ENCODE peak calls at places on chromosome 6, in four cellular contexts. One of them, this sample, is unnamed.

GRCh38 chr6:73263570-73263909 is 544 bp upstream of the KHDC1 start:
- DNase-seq in amniotic stem cell: no peak
- DNase-seq in COR-L47: no peak
- DNase-seq in neural progenitor cell: no peak
- DNase-seq in this sample: no peak

GRCh38 chr6:53544050-53544499 is 826 bp downstream of the GCLC start:
- DNase-seq in amniotic stem cell: no peak
- DNase-seq in COR-L47: no peak
- DNase-seq in neural progenitor cell: no peak
- DNase-seq in this sample: no peak

GRCh38 chr6:88251261-88251660 is 85.1 kb upstream of the CNR1 start:
- DNase-seq in amniotic stem cell: no peak
- DNase-seq in COR-L47: no peak
- DNase-seq in neural progenitor cell: no peak
- DNase-seq in this sample: no peak

GRCh38 chr6:92756912-92757311 is 662.4 kb downstream of the EPHA7 start:
- DNase-seq in amniotic stem cell: no peak
- DNase-seq in COR-L47: no peak
- DNase-seq in neural progenitor cell: no peak
- DNase-seq in this sample: no peak

GRCh38 chr6:158793432-158793831 is 25.7 kb downstream of the EZR start:
- DNase-seq in amniotic stem cell: no peak
- DNase-seq in COR-L47: peak; percentile 16
- DNase-seq in neural progenitor cell: peak; percentile 38
- DNase-seq in this sample: no peak

GRCh38 chr6:87918461-87918941 is 129.1 kb upstream of the SPACA1 start:
- DNase-seq in amniotic stem cell: no peak
- DNase-seq in COR-L47: no peak
- DNase-seq in neural progenitor cell: no peak
- DNase-seq in this sample: no peak

GRCh38 chr6:2829253-2829652 is 12.4 kb downstream of the SERPINB1 start:
- DNase-seq in amniotic stem cell: no peak
- DNase-seq in COR-L47: no peak
- DNase-seq in neural progenitor cell: no peak
- DNase-seq in this sample: no peak

GRCh38 chr6:137488736-137489409 is 5.3 kb downstream of the OLIG3 start:
- DNase-seq in amniotic stem cell: no peak
- DNase-seq in COR-L47: no peak
- DNase-seq in neural progenitor cell: peak; percentile 60
- DNase-seq in this sample: no peak

GRCh38 chr6:151240036-151240685 is 394 bp downstream of the AKAP12 start:
- DNase-seq in amniotic stem cell: peak; percentile 42
- DNase-seq in COR-L47: peak; percentile 34
- DNase-seq in neural progenitor cell: peak; percentile 96
- DNase-seq in this sample: peak; percentile 61

GRCh38 chr6:45196121-45196520 is 132.0 kb upstream of the RUNX2 start:
- DNase-seq in amniotic stem cell: no peak
- DNase-seq in COR-L47: no peak
- DNase-seq in neural progenitor cell: no peak
- DNase-seq in this sample: no peak

GRCh38 chr6:156557269-156557885 is 219.8 kb upstream of the ARID1B start:
- DNase-seq in amniotic stem cell: no peak
- DNase-seq in COR-L47: peak; percentile 92
- DNase-seq in neural progenitor cell: peak; percentile 38
- DNase-seq in this sample: no peak

GRCh38 chr6:157432231-157432630 is 51.2 kb downstream of the ZDHHC14 start:
- DNase-seq in amniotic stem cell: no peak
- DNase-seq in COR-L47: peak; percentile 1
- DNase-seq in neural progenitor cell: no peak
- DNase-seq in this sample: no peak

GRCh38 chr6:134630468-134631180 is 312.7 kb upstream of the SGK1 start:
- DNase-seq in amniotic stem cell: no peak
- DNase-seq in COR-L47: no peak
- DNase-seq in neural progenitor cell: no peak
- DNase-seq in this sample: no peak

GRCh38 chr6:22913612-22914011 is 344.2 kb downstream of the HDGFL1 start:
- DNase-seq in amniotic stem cell: no peak
- DNase-seq in COR-L47: no peak
- DNase-seq in neural progenitor cell: no peak
- DNase-seq in this sample: no peak

GRCh38 chr6:130362128-130362527 is 3.7 kb upstream of the TMEM200A start:
- DNase-seq in amniotic stem cell: no peak
- DNase-seq in COR-L47: no peak
- DNase-seq in neural progenitor cell: peak; percentile 63
- DNase-seq in this sample: no peak

GRCh38 chr6:34970962-34971361 is 81.9 kb downstream of the ANKS1A start:
- DNase-seq in amniotic stem cell: peak; percentile 22
- DNase-seq in COR-L47: no peak
- DNase-seq in neural progenitor cell: no peak
- DNase-seq in this sample: peak; percentile 40

GRCh38 chr6:20644667-20645370 is 110.6 kb downstream of the CDKAL1 start:
- DNase-seq in amniotic stem cell: no peak
- DNase-seq in COR-L47: no peak
- DNase-seq in neural progenitor cell: no peak
- DNase-seq in this sample: no peak

GRCh38 chr6:150887978-150888563 is 22.6 kb downstream of the MTHFD1L start:
- DNase-seq in amniotic stem cell: no peak
- DNase-seq in COR-L47: no peak
- DNase-seq in neural progenitor cell: no peak
- DNase-seq in this sample: no peak

GRCh38 chr6:139131736-139132285 is 3.1 kb upstream of the HECA start:
- DNase-seq in amniotic stem cell: no peak
- DNase-seq in COR-L47: no peak
- DNase-seq in neural progenitor cell: no peak
- DNase-seq in this sample: no peak

GRCh38 chr6:109095821-109096084 is 446 bp downstream of the CEP57L1 start:
- DNase-seq in amniotic stem cell: no peak
- DNase-seq in COR-L47: no peak
- DNase-seq in neural progenitor cell: no peak
- DNase-seq in this sample: no peak

GRCh38 chr6:6620752-6621151 is 32.2 kb downstream of the LY86 start:
- DNase-seq in amniotic stem cell: no peak
- DNase-seq in COR-L47: no peak
- DNase-seq in neural progenitor cell: no peak
- DNase-seq in this sample: no peak

GRCh38 chr6:127893541-127893940 is 7.3 kb downstream of the THEMIS start:
- DNase-seq in amniotic stem cell: no peak
- DNase-seq in COR-L47: no peak
- DNase-seq in neural progenitor cell: peak; percentile 15
- DNase-seq in this sample: no peak

GRCh38 chr6:135162678-135163439 is 18.2 kb upstream of the MYB start:
- DNase-seq in amniotic stem cell: no peak
- DNase-seq in COR-L47: no peak
- DNase-seq in neural progenitor cell: peak; percentile 71
- DNase-seq in this sample: no peak

GRCh38 chr6:107807186-107807585 is 16.9 kb downstream of the SCML4 start:
- DNase-seq in amniotic stem cell: no peak
- DNase-seq in COR-L47: peak; percentile 4
- DNase-seq in neural progenitor cell: peak; percentile 33
- DNase-seq in this sample: no peak

GRCh38 chr6:160750276-160750689 is 48.2 kb downstream of the PLG start:
- DNase-seq in amniotic stem cell: no peak
- DNase-seq in COR-L47: no peak
- DNase-seq in neural progenitor cell: peak; percentile 64
- DNase-seq in this sample: no peak

GRCh38 chr6:169640347-169640972 is 61.4 kb downstream of the WDR27 start:
- DNase-seq in amniotic stem cell: no peak
- DNase-seq in COR-L47: no peak
- DNase-seq in neural progenitor cell: no peak
- DNase-seq in this sample: no peak

GRCh38 chr6:2899596-2899995 is 3.5 kb downstream of the SERPINB9 start:
- DNase-seq in amniotic stem cell: no peak
- DNase-seq in COR-L47: no peak
- DNase-seq in neural progenitor cell: no peak
- DNase-seq in this sample: no peak

GRCh38 chr6:35062676-35063574 is 78.2 kb downstream of the TCP11 start:
- DNase-seq in amniotic stem cell: no peak
- DNase-seq in COR-L47: no peak
- DNase-seq in neural progenitor cell: no peak
- DNase-seq in this sample: no peak

GRCh38 chr6:149271348-149272340 is 45.9 kb upstream of the TAB2 start:
- DNase-seq in amniotic stem cell: no peak
- DNase-seq in COR-L47: no peak
- DNase-seq in neural progenitor cell: no peak
- DNase-seq in this sample: no peak

GRCh38 chr6:168132531-168133184 is 53.6 kb upstream of the FRMD1 start:
- DNase-seq in amniotic stem cell: no peak
- DNase-seq in COR-L47: no peak
- DNase-seq in neural progenitor cell: peak; percentile 88
- DNase-seq in this sample: peak; percentile 22

GRCh38 chr6:108578166-108578565 is 17.4 kb downstream of the FOXO3 start:
- DNase-seq in amniotic stem cell: no peak
- DNase-seq in COR-L47: no peak
- DNase-seq in neural progenitor cell: no peak
- DNase-seq in this sample: no peak

GRCh38 chr6:153563001-153563400 is 431.9 kb upstream of the RGS17 start:
- DNase-seq in amniotic stem cell: no peak
- DNase-seq in COR-L47: no peak
- DNase-seq in neural progenitor cell: no peak
- DNase-seq in this sample: no peak

GRCh38 chr6:35370124-35370741 is 27.9 kb downstream of the PPARD start:
- DNase-seq in amniotic stem cell: peak; percentile 87
- DNase-seq in COR-L47: no peak
- DNase-seq in neural progenitor cell: no peak
- DNase-seq in this sample: peak; percentile 80

GRCh38 chr6:169935348-169935718 is 183.9 kb downstream of the ERMARD start:
- DNase-seq in amniotic stem cell: no peak
- DNase-seq in COR-L47: no peak
- DNase-seq in neural progenitor cell: no peak
- DNase-seq in this sample: no peak

GRCh38 chr6:149847943-149848267 is 16.3 kb downstream of the LRP11 start:
- DNase-seq in amniotic stem cell: no peak
- DNase-seq in COR-L47: no peak
- DNase-seq in neural progenitor cell: no peak
- DNase-seq in this sample: no peak

GRCh38 chr6:154683756-154684523 is 49.3 kb upstream of the SCAF8 start:
- DNase-seq in amniotic stem cell: no peak
- DNase-seq in COR-L47: no peak
- DNase-seq in neural progenitor cell: no peak
- DNase-seq in this sample: no peak

GRCh38 chr6:158570681-158570962 is 10.7 kb downstream of the TMEM181 start:
- DNase-seq in amniotic stem cell: no peak
- DNase-seq in COR-L47: no peak
- DNase-seq in neural progenitor cell: no peak
- DNase-seq in this sample: no peak

GRCh38 chr6:50608421-50608820 is 104.9 kb upstream of the TFAP2D start:
- DNase-seq in amniotic stem cell: no peak
- DNase-seq in COR-L47: no peak
- DNase-seq in neural progenitor cell: no peak
- DNase-seq in this sample: no peak

GRCh38 chr6:151087861-151088598 is 151.7 kb upstream of the AKAP12 start:
- DNase-seq in amniotic stem cell: no peak
- DNase-seq in COR-L47: no peak
- DNase-seq in neural progenitor cell: no peak
- DNase-seq in this sample: peak; percentile 58

GRCh38 chr6:36504982-36505381 is 42.3 kb downstream of the STK38 start:
- DNase-seq in amniotic stem cell: no peak
- DNase-seq in COR-L47: no peak
- DNase-seq in neural progenitor cell: no peak
- DNase-seq in this sample: no peak

This sample was measured in AG09319.